ENCODE peak calls at places on chromosome 1, in nine cellular contexts. O, H, Q, P, D, A, B, X and W are unnamed samples.

GRCh38 chr1:40822890-40823289 is 39.3 kb downstream of the CITED4 start:
- DNase-seq in O (no peak), H (no peak), Q (no peak), P (no peak), D (no peak), A (no peak), B (no peak), X (no peak), W (no peak)

GRCh38 chr1:225772848-225773247 is 4.8 kb upstream of the SRP9 start:
- DNase-seq in O (no peak), H (no peak), Q (no peak), P (no peak), D (no peak), A (no peak), B (no peak), X (no peak), W (peak; percentile 19)

GRCh38 chr1:109516872-109517271 is 7.3 kb upstream of the AMIGO1 start:
- DNase-seq in O (no peak), H (no peak), Q (no peak), P (no peak), D (peak; percentile 90), A (no peak), B (no peak), X (no peak), W (no peak)

GRCh38 chr1:48688102-48688760 is 88.5 kb downstream of the BEND5 start:
- DNase-seq in O (no peak), H (no peak), Q (no peak), P (no peak), D (peak; percentile 31), A (no peak), B (peak; percentile 8), X (no peak), W (no peak)

GRCh38 chr1:199168895-199169294 is 530.1 kb downstream of the PTPRC start:
- DNase-seq in O (no peak), H (no peak), Q (no peak), P (no peak), D (no peak), A (no peak), B (no peak), X (no peak), W (no peak)

GRCh38 chr1:56719171-56719570 is 74.1 kb downstream of the PRKAA2 start:
- DNase-seq in O (no peak), H (no peak), Q (no peak), P (no peak), D (no peak), A (no peak), B (no peak), X (no peak), W (no peak)

GRCh38 chr1:210291786-210292275 is 36.9 kb upstream of the HHAT start:
- DNase-seq in O (no peak), H (no peak), Q (no peak), P (no peak), D (peak; percentile 91), A (peak; percentile 69), B (peak; percentile 17), X (peak; percentile 93), W (no peak)

GRCh38 chr1:89640440-89640839 is 7.5 kb downstream of the LRRC8C start:
- DNase-seq in O (no peak), H (no peak), Q (no peak), P (no peak), D (no peak), A (no peak), B (no peak), X (no peak), W (no peak)

GRCh38 chr1:238913210-238913609 is 473.2 kb upstream of the CHRM3 start:
- DNase-seq in O (no peak), H (no peak), Q (no peak), P (no peak), D (no peak), A (no peak), B (no peak), X (no peak), W (no peak)

GRCh38 chr1:238916828-238917227 is 469.5 kb upstream of the CHRM3 start:
- DNase-seq in O (no peak), H (no peak), Q (no peak), P (no peak), D (no peak), A (no peak), B (no peak), X (no peak), W (no peak)

GRCh38 chr1:238912148-238912547 is 474.2 kb upstream of the CHRM3 start:
- DNase-seq in O (no peak), H (no peak), Q (no peak), P (no peak), D (no peak), A (no peak), B (no peak), X (no peak), W (no peak)

DNA sequence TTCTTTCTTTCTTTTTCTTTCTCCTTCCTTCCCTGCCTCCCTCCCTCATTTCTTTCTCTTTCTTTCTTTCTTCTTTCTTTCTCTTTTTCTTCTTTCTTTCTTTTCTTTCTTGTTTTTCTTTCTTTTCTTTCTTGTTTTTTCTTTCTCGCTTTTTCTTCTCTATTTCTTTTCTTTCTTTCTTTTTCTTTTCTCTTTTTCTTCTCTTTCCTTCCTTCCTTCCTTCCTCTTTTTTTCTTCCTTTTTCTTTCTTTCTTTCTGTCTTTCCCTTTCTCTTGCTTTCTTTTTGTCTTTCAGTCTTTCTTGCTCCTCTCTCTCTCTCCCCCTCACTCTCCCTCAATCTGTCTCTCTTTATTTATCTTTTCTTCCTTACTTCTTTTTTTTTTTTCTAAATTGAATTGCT is 472.0 kb upstream of the CHRM3 start:
- DNase-seq in O (no peak), H (no peak), Q (no peak), P (no peak), D (no peak), A (no peak), B (no peak), X (no peak), W (no peak)
- TF ChIP-seq CTCF in O (no peak), H (no peak), Q (no peak), P (no peak), D (no peak), A (no peak), B (no peak), X (no peak), W (no peak)

GRCh38 chr1:20711285-20712209 is 6.3 kb downstream of the KIF17 start:
- DNase-seq in O (peak; percentile 36), H (no peak), Q (no peak), P (no peak), D (no peak), A (no peak), B (no peak), X (no peak), W (no peak)
- TF ChIP-seq CTCF in O (no peak), H (peak; percentile 4), Q (no peak), P (no peak), D (no peak), A (no peak), B (no peak), X (no peak), W (no peak)

DNA sequence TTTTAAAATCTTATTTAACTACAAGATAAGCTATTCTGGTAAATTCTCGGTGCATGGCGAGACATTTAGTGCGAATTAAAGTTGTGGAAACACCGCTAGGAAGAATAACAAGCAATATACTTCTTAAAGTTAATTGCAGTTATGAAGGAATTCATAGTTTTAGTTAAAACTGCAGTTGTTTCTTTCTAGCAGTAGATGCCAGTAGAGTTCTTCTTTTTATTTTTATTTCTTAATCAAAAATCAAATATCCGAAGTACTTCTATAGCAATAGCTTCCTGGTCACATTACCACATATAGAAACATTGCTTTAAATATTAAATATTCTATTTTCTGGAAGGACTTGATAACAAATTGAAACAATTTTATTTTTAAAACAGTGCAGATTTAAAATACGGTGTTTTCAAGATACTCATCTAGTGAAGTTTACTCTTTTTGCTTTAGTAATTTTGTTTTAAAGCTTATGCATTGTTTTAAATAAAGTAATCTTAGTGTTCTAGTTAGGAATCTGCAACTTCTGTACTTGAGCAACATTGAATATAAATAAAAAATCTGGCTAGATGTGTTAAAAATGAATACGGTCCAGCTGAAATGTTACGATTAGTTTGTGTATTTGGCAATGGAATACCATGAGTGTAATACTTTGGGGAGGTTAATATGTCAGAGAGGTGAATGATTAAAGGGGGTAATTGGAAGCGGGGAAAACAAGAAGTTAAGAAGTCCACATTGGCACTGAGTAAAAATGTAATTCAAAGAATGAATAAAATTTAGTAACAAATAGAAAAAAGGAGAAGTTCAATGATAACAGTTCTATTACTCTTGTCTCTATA is 2.7 kb upstream of the PRKACB start:
- DNase-seq in O (no peak), H (no peak), Q (no peak), P (no peak), D (peak; percentile 33), A (no peak), B (peak; percentile 54), X (no peak), W (no peak)
- TF ChIP-seq CTCF in O (no peak), H (peak; percentile 34), Q (peak; percentile 25), P (no peak), D (peak; percentile 39), A (peak; percentile 29), B (peak; percentile 59), X (peak; percentile 50), W (peak; percentile 62)

GRCh38 chr1:32363713-32364112 is 1.4 kb downstream of the TSSK3 start:
- DNase-seq in O (no peak), H (no peak), Q (no peak), P (no peak), D (no peak), A (no peak), B (no peak), X (no peak), W (no peak)

GRCh38 chr1:32364836-32365235 is 2.5 kb downstream of the TSSK3 start:
- DNase-seq in O (no peak), H (no peak), Q (no peak), P (no peak), D (no peak), A (no peak), B (no peak), X (no peak), W (no peak)

GRCh38 chr1:32362474-32363313 is at the start of the genes FAM229A and TSSK3:
- DNase-seq in O (no peak), H (no peak), Q (no peak), P (no peak), D (peak; percentile 34), A (no peak), B (no peak), X (no peak), W (no peak)

GRCh38 chr1:32361308-32361673 is 994 bp downstream of the FAM229A start:
- DNase-seq in O (peak; percentile 43), H (no peak), Q (no peak), P (no peak), D (peak; percentile 52), A (no peak), B (no peak), X (no peak), W (no peak)

DNA sequence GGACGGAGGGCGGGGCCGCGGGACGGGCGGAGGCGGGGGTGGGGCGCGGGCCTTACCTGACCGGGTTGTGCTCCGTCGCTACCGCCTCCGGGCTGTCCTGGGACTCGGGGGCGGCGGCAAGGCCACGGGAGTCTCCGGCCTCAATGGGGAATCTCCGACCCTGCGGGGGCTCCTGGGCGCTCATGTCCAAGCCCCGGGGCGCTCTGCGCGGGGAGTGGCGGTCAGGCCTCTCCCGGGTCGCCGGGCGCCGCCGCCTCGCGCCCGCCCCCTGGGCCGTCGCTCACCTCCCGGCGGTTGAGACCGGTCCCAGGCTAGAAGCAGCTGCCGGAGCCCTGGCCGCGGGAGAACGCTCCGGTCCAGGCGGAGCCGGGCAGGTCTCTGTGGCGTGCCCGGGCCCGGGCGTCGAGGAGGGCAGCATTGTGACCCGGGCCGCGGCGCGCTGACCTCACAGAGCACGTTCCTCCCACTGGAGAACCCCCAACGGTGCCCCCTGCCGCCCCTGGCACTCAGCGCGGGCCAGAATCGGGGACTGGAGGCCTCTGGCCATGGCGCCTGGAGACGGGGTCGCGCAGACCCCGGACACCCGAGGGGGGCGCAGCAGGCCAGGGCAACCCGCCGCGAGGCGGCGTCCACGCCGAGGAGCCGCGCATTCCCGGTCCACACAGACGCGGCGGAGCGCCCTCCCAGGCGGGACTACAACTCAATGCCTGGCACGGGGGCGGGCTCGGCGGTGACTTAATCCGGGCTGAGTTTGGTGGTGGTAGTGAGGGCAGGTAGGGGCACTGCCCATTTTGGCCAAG is 411 bp downstream of the FAM229A start:
- DNase-seq in O (peak; percentile 61), H (no peak), Q (peak; percentile 74), P (no peak), D (peak; percentile 70), A (peak; percentile 65), B (peak; percentile 42), X (no peak), W (no peak)
- TF ChIP-seq CTCF in O (no peak), H (peak; percentile 42), Q (no peak), P (no peak), D (peak; percentile 44), A (no peak), B (peak; percentile 11), X (peak; percentile 21), W (peak; percentile 25)